ENCODE peak calls at places on chromosomes 13 and 19, in six cellular contexts. One of them, this sample, is unnamed.

GRCh38 chr13:110680852-110681251 is 25.1 kb downstream of the CARS2 start:
- DNase-seq in heart right ventricle: no peak
- DNase-seq in fibroblast of mammary gland: peak
- DNase-seq in left ventricle myocardium inferior: no peak
- DNase-seq in kidney epithelial cell: no peak
- DNase-seq in left lung: no peak
- DNase-seq in this sample: peak

GRCh38 chr13:49246850-49247721 is 639 bp upstream of the CDADC1 start:
- DNase-seq in heart right ventricle: no peak
- DNase-seq in fibroblast of mammary gland: no peak
- DNase-seq in left ventricle myocardium inferior: no peak
- DNase-seq in kidney epithelial cell: no peak
- DNase-seq in left lung: no peak
- DNase-seq in this sample: no peak

GRCh38 chr19:4043410-4043809 is 23.3 kb downstream of the ZBTB7A start:
- DNase-seq in heart right ventricle: no peak
- DNase-seq in fibroblast of mammary gland: no peak
- DNase-seq in left ventricle myocardium inferior: no peak
- DNase-seq in kidney epithelial cell: no peak
- DNase-seq in left lung: no peak
- DNase-seq in this sample: no peak

GRCh38 chr13:39536274-39536673 is 66.7 kb downstream of the LHFPL6 start:
- DNase-seq in heart right ventricle: no peak
- DNase-seq in fibroblast of mammary gland: peak
- DNase-seq in left ventricle myocardium inferior: no peak
- DNase-seq in kidney epithelial cell: no peak
- DNase-seq in left lung: no peak
- DNase-seq in this sample: no peak

GRCh38 chr13:24923305-24923640 is 159.3 kb downstream of the RNF17 start:
- DNase-seq in heart right ventricle: no peak
- DNase-seq in fibroblast of mammary gland: peak
- DNase-seq in left ventricle myocardium inferior: no peak
- DNase-seq in kidney epithelial cell: peak
- DNase-seq in left lung: no peak
- DNase-seq in this sample: no peak

GRCh38 chr13:49262634-49263033 is 14.9 kb downstream of the CDADC1 start:
- DNase-seq in heart right ventricle: no peak
- DNase-seq in fibroblast of mammary gland: no peak
- DNase-seq in left ventricle myocardium inferior: no peak
- DNase-seq in kidney epithelial cell: no peak
- DNase-seq in left lung: no peak
- DNase-seq in this sample: no peak

GRCh38 chr13:42484396-42484795 is 89.6 kb upstream of the TNFSF11 start:
- DNase-seq in heart right ventricle: no peak
- DNase-seq in fibroblast of mammary gland: peak
- DNase-seq in left ventricle myocardium inferior: no peak
- DNase-seq in kidney epithelial cell: no peak
- DNase-seq in left lung: no peak
- DNase-seq in this sample: peak

GRCh38 chr19:2952953-2953481 is 8.2 kb upstream of the ZNF77 start:
- DNase-seq in heart right ventricle: no peak
- DNase-seq in fibroblast of mammary gland: peak
- DNase-seq in left ventricle myocardium inferior: no peak
- DNase-seq in kidney epithelial cell: peak
- DNase-seq in left lung: peak
- DNase-seq in this sample: peak

GRCh38 chr13:52847682-52848432 is 583 bp downstream of the PCDH8 start:
- DNase-seq in heart right ventricle: no peak
- DNase-seq in fibroblast of mammary gland: no peak
- DNase-seq in left ventricle myocardium inferior: no peak
- DNase-seq in kidney epithelial cell: no peak
- DNase-seq in left lung: peak
- DNase-seq in this sample: no peak

GRCh38 chr13:42762917-42763316 is 18.5 kb upstream of the FAM216B start:
- DNase-seq in heart right ventricle: no peak
- DNase-seq in fibroblast of mammary gland: peak
- DNase-seq in left ventricle myocardium inferior: no peak
- DNase-seq in kidney epithelial cell: peak
- DNase-seq in left lung: no peak
- DNase-seq in this sample: peak

GRCh38 chr19:55581828-55582223 is 1.2 kb upstream of the ZNF579 start:
- DNase-seq in heart right ventricle: no peak
- DNase-seq in fibroblast of mammary gland: peak
- DNase-seq in left ventricle myocardium inferior: no peak
- DNase-seq in kidney epithelial cell: peak
- DNase-seq in left lung: no peak
- DNase-seq in this sample: no peak

GRCh38 chr13:94322925-94323324 is 156.6 kb downstream of the DCT start:
- DNase-seq in heart right ventricle: no peak
- DNase-seq in fibroblast of mammary gland: peak
- DNase-seq in left ventricle myocardium inferior: no peak
- DNase-seq in kidney epithelial cell: no peak
- DNase-seq in left lung: no peak
- DNase-seq in this sample: no peak

GRCh38 chr19:28596561-28597071 is 616.3 kb downstream of the UQCRFS1 start:
- DNase-seq in heart right ventricle: no peak
- DNase-seq in fibroblast of mammary gland: no peak
- DNase-seq in left ventricle myocardium inferior: no peak
- DNase-seq in kidney epithelial cell: no peak
- DNase-seq in left lung: no peak
- DNase-seq in this sample: no peak

GRCh38 chr19:40549007-40549708 is 27.5 kb upstream of the SHKBP1 start:
- DNase-seq in heart right ventricle: peak
- DNase-seq in fibroblast of mammary gland: peak
- DNase-seq in left ventricle myocardium inferior: peak
- DNase-seq in kidney epithelial cell: no peak
- DNase-seq in left lung: peak
- DNase-seq in this sample: peak

GRCh38 chr13:39881887-39882286 is 226.4 kb downstream of the COG6 start:
- DNase-seq in heart right ventricle: no peak
- DNase-seq in fibroblast of mammary gland: peak
- DNase-seq in left ventricle myocardium inferior: no peak
- DNase-seq in kidney epithelial cell: no peak
- DNase-seq in left lung: no peak
- DNase-seq in this sample: peak

GRCh38 chr13:33123066-33123940 is 107.1 kb downstream of the KL start:
- DNase-seq in heart right ventricle: peak
- DNase-seq in fibroblast of mammary gland: no peak
- DNase-seq in left ventricle myocardium inferior: peak
- DNase-seq in kidney epithelial cell: no peak
- DNase-seq in left lung: no peak
- DNase-seq in this sample: peak

GRCh38 chr13:103224804-103225203 is 158.6 kb upstream of the SLC10A2 start:
- DNase-seq in heart right ventricle: no peak
- DNase-seq in fibroblast of mammary gland: no peak
- DNase-seq in left ventricle myocardium inferior: no peak
- DNase-seq in kidney epithelial cell: no peak
- DNase-seq in left lung: no peak
- DNase-seq in this sample: no peak

GRCh38 chr13:98293103-98293502 is 116.0 kb upstream of the RNF113B start:
- DNase-seq in heart right ventricle: no peak
- DNase-seq in fibroblast of mammary gland: no peak
- DNase-seq in left ventricle myocardium inferior: no peak
- DNase-seq in kidney epithelial cell: no peak
- DNase-seq in left lung: no peak
- DNase-seq in this sample: no peak

GRCh38 chr13:99729745-99730144 is 228.5 kb downstream of the TM9SF2 start:
- DNase-seq in heart right ventricle: no peak
- DNase-seq in fibroblast of mammary gland: no peak
- DNase-seq in left ventricle myocardium inferior: no peak
- DNase-seq in kidney epithelial cell: no peak
- DNase-seq in left lung: peak
- DNase-seq in this sample: no peak

GRCh38 chr19:17385878-17386611 is 8.0 kb downstream of the CCDC194 start:
- DNase-seq in heart right ventricle: peak
- DNase-seq in fibroblast of mammary gland: peak
- DNase-seq in left ventricle myocardium inferior: peak
- DNase-seq in kidney epithelial cell: no peak
- DNase-seq in left lung: peak
- DNase-seq in this sample: peak

DNA sequence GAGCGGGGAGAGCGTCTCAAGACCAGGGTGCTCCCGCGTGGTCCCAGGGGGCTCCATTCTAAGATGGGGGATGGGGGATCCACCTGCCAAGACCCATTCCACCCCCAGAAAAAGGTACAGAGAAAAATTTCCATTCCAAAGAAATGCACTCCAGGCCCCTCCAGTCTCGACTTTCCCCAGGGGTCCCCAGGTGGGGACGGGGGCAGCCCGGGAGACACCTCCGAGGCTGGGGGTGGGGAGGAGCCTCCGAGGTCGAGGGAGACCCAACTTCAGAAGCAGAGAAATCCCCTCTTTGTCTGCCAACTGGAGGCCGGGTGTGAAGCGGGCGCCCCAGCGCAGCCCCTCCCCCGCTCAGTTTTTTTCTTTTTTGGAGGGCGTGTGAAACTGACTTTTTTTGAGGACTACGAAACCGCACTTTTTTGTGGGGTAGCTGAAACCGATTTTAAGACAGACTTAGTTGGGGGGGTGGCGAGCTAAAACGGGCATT is 1.3 kb downstream of the TCF3 start:
- DNase-seq in heart right ventricle: no peak
- DNase-seq in fibroblast of mammary gland: peak
- DNase-seq in left ventricle myocardium inferior: no peak
- DNase-seq in kidney epithelial cell: no peak
- DNase-seq in left lung: peak
- DNase-seq in this sample: no peak
- H3K4me3 ChIP-seq in heart right ventricle: peak
- H3K4me3 ChIP-seq in fibroblast of mammary gland: peak
- H3K4me3 ChIP-seq in left ventricle myocardium inferior: peak
- H3K4me3 ChIP-seq in kidney epithelial cell: peak
- H3K4me3 ChIP-seq in left lung: peak
- H3K4me3 ChIP-seq in this sample: peak

DNA sequence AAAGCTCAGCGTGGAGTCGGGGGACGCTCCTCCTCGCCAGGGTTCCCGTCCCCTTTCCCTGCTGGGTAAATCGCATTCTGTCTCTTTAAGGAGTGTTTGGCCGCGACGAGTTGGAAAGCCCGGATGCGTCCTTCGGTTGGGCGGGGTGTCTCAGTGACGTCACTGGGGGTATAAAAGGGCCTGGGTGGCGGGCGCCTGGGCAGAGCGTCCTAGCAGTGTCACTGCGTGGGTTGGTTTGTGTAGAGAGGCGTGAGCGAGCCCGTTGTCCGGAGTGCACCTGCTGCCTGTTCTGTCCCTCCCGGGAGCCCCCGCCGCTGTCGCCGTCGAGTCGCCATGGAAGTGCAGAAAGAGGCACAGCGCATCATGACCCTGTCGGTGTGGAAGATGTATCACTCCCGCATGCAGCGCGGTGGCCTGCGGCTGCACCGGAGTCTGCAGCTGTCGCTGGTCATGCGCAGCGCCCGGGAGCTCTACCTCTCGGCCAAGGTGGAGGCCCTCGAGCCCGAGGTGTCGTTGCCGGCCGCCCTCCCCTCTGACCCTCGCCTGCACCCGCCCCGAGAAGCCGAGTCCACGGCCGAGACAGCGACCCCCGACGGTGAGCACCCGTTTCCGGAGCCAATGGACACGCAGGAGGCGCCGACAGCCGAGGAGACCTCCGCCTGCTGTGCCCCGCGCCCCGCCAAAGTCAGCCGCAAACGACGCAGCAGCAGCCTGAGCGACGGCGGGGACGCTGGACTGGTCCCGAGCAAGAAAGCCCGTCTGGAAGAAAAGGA is 2.8 kb downstream of the IER2 start:
- DNase-seq in heart right ventricle: peak
- DNase-seq in fibroblast of mammary gland: peak
- DNase-seq in left ventricle myocardium inferior: peak
- DNase-seq in kidney epithelial cell: no peak
- DNase-seq in left lung: peak
- DNase-seq in this sample: peak
- TF ChIP-seq CTCF in heart right ventricle: peak
- TF ChIP-seq CTCF in fibroblast of mammary gland: no peak
- TF ChIP-seq CTCF in left ventricle myocardium inferior: peak
- TF ChIP-seq CTCF in kidney epithelial cell: no peak
- TF ChIP-seq CTCF in left lung: no peak
- TF ChIP-seq CTCF in this sample: no peak

GRCh38 chr13:26571518-26571917 is 14.0 kb downstream of the WASF3 start:
- DNase-seq in heart right ventricle: no peak
- DNase-seq in fibroblast of mammary gland: no peak
- DNase-seq in left ventricle myocardium inferior: no peak
- DNase-seq in kidney epithelial cell: no peak
- DNase-seq in left lung: no peak
- DNase-seq in this sample: no peak
- H3K4me3 ChIP-seq in heart right ventricle: no peak
- H3K4me3 ChIP-seq in fibroblast of mammary gland: no peak
- H3K4me3 ChIP-seq in left ventricle myocardium inferior: no peak
- H3K4me3 ChIP-seq in kidney epithelial cell: no peak
- H3K4me3 ChIP-seq in left lung: no peak
- H3K4me3 ChIP-seq in this sample: no peak

GRCh38 chr13:90447735-90448103 is 899.8 kb upstream of the MIR17HG start:
- DNase-seq in heart right ventricle: no peak
- DNase-seq in fibroblast of mammary gland: peak
- DNase-seq in left ventricle myocardium inferior: no peak
- DNase-seq in kidney epithelial cell: peak
- DNase-seq in left lung: no peak
- DNase-seq in this sample: peak
- TF ChIP-seq CTCF in heart right ventricle: no peak
- TF ChIP-seq CTCF in fibroblast of mammary gland: no peak
- TF ChIP-seq CTCF in left ventricle myocardium inferior: no peak
- TF ChIP-seq CTCF in kidney epithelial cell: no peak
- TF ChIP-seq CTCF in left lung: no peak
- TF ChIP-seq CTCF in this sample: no peak

DNA sequence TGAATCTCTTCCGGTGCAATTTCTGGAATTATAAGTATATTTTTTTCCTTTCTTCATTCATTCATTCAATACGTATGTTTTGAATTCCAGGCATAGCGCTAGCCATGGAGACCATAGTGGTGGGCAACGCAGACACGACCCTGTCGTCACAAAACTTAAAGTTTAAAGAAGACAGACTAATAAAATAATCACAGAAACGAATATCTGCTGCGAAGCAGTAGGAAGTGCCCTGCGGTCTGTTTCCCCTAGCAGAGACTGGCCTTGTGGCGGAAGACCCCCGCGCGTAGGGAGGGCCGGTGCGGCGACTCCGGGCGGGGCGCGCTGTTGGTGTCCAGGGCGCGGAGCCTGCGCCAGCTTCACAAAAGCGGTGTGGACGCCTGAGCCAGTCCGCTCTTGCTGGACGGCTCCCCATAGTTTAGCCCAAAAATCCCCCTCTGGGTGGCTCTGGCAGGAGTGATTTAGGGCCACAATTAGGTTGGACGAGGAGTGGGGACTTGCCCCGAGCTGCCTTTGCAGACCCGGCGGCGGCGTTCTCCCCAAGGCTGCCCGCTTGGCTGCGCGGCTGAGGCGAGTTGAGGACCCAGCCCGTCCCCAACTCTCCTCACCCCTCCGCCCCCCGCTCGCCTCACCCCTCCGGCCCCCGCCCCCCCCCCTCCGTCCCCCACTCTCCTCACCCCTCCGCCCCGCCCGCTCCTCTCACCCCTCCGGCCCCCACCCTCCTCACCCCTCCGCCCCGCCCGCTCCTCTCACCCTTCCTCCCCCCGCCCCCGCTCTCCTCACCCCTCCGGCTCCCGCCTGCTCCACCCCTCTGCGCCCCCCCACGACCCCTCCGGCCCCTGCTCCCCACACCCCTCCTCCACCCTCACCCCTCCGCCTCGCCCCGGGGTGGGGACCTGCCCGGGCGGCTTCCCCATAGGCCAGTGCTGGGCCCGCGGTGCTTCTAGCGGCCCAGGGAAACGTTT is 14.2 kb upstream of the LATS2 start:
- DNase-seq in heart right ventricle: peak
- DNase-seq in fibroblast of mammary gland: peak
- DNase-seq in left ventricle myocardium inferior: peak
- DNase-seq in kidney epithelial cell: no peak
- DNase-seq in left lung: peak
- DNase-seq in this sample: peak
- H3K4me3 ChIP-seq in heart right ventricle: peak
- H3K4me3 ChIP-seq in fibroblast of mammary gland: peak
- H3K4me3 ChIP-seq in left ventricle myocardium inferior: peak
- H3K4me3 ChIP-seq in kidney epithelial cell: peak
- H3K4me3 ChIP-seq in left lung: peak
- H3K4me3 ChIP-seq in this sample: peak